ENCODE peak calls at places on chromosomes 3 and 15, in four cellular contexts. U, B, A and W are unnamed samples.
A peak's percentile ranks its signal among the peaks of the same experiment; 100 is the strongest.

GRCh38 chr15:34837246-34838016 is 42.1 kb upstream of the ACTC1 start:
- DNase-seq in U (no peak), B (no peak), A (peak; percentile 92), W (no peak)

GRCh38 chr3:56222866-56223265 is 245.4 kb downstream of the ERC2 start:
- DNase-seq in U (no peak), B (no peak), A (no peak), W (no peak)

GRCh38 chr3:25854214-25854613 is 64.3 kb downstream of the OXSM start:
- DNase-seq in U (no peak), B (no peak), A (no peak), W (no peak)

GRCh38 chr3:157099337-157100078 is 60.4 kb downstream of the CCNL1 start:
- DNase-seq in U (no peak), B (no peak), A (no peak), W (peak; percentile 30)

GRCh38 chr3:194003128-194004057 is 132.6 kb upstream of the HES1 start:
- DNase-seq in U (peak; percentile 92), B (peak; percentile 94), A (peak; percentile 95), W (peak; percentile 93)

GRCh38 chr15:65576669-65577068 is 34.3 kb downstream of the INTS14 start:
- DNase-seq in U (no peak), B (no peak), A (peak; percentile 69), W (no peak)

GRCh38 chr15:33215941-33216872 is 21.7 kb upstream of the FMN1 start:
- DNase-seq in U (no peak), B (no peak), A (no peak), W (no peak)

GRCh38 chr3:183904833-183905780 is 20.4 kb upstream of the PARL start:
- DNase-seq in U (no peak), B (no peak), A (no peak), W (no peak)

GRCh38 chr3:27792869-27793268 is 70.7 kb upstream of the EOMES start:
- DNase-seq in U (no peak), B (no peak), A (no peak), W (no peak)

GRCh38 chr15:47888721-47889120 is 171.4 kb downstream of the SEMA6D start:
- DNase-seq in U (no peak), B (no peak), A (no peak), W (no peak)

GRCh38 chr15:78620021-78620838 is 566 bp downstream of the CHRNA3 start:
- DNase-seq in U (no peak), B (no peak), A (no peak), W (no peak)